ENCODE peak calls at places on chromosomes 4 and X, in ten cellular contexts. One of them, this sample, is unnamed.

GRCh38 chr4:85446462-85446861 is 28.5 kb upstream of the ARHGAP24 start:
- DNase-seq in lung: no peak
- DNase-seq in immature natural killer cell: no peak
- DNase-seq in activated naive CD4-positive, alpha-beta T cell: no peak
- DNase-seq in NCI-H1092: no peak
- DNase-seq in left ventricle myocardium inferior: no peak
- DNase-seq in EL: no peak
- DNase-seq in aorta: no peak
- DNase-seq in iris pigment epithelial cell: no peak
- DNase-seq in WTC11: no peak
- DNase-seq in this sample: no peak

GRCh38 chr4:38371391-38371851 is 292.6 kb upstream of the KLF3 start:
- DNase-seq in iris pigment epithelial cell: peak
- DNase-seq in aorta: peak
- DNase-seq in immature natural killer cell: no peak
- DNase-seq in EL: peak
- DNase-seq in NCI-H1092: no peak
- DNase-seq in activated naive CD4-positive, alpha-beta T cell: no peak
- DNase-seq in WTC11: no peak
- DNase-seq in left ventricle myocardium inferior: no peak
- DNase-seq in lung: no peak
- DNase-seq in this sample: no peak

GRCh38 chr4:39085891-39086290 is 23.9 kb downstream of the KLHL5 start:
- DNase-seq in activated naive CD4-positive, alpha-beta T cell: no peak
- DNase-seq in immature natural killer cell: no peak
- DNase-seq in WTC11: no peak
- DNase-seq in EL: peak
- DNase-seq in left ventricle myocardium inferior: no peak
- DNase-seq in NCI-H1092: no peak
- DNase-seq in lung: no peak
- DNase-seq in iris pigment epithelial cell: peak
- DNase-seq in aorta: no peak
- DNase-seq in this sample: no peak

GRCh38 chrX:109902665-109903064 is 100.2 kb upstream of the TMEM164 start:
- DNase-seq in aorta: no peak
- DNase-seq in NCI-H1092: no peak
- DNase-seq in activated naive CD4-positive, alpha-beta T cell: no peak
- DNase-seq in left ventricle myocardium inferior: no peak
- DNase-seq in lung: no peak
- DNase-seq in iris pigment epithelial cell: peak
- DNase-seq in WTC11: no peak
- DNase-seq in immature natural killer cell: no peak
- DNase-seq in EL: peak
- DNase-seq in this sample: no peak

GRCh38 chr4:149296503-149296902 is 519.1 kb downstream of the IQCM start:
- DNase-seq in iris pigment epithelial cell: peak
- DNase-seq in EL: no peak
- DNase-seq in activated naive CD4-positive, alpha-beta T cell: no peak
- DNase-seq in lung: no peak
- DNase-seq in aorta: no peak
- DNase-seq in WTC11: no peak
- DNase-seq in left ventricle myocardium inferior: no peak
- DNase-seq in immature natural killer cell: no peak
- DNase-seq in NCI-H1092: no peak
- DNase-seq in this sample: no peak

GRCh38 chr4:39453738-39454137 is 5.0 kb downstream of the RPL9 start:
- DNase-seq in immature natural killer cell: no peak
- DNase-seq in lung: no peak
- DNase-seq in left ventricle myocardium inferior: no peak
- DNase-seq in EL: no peak
- DNase-seq in aorta: no peak
- DNase-seq in activated naive CD4-positive, alpha-beta T cell: no peak
- DNase-seq in iris pigment epithelial cell: no peak
- DNase-seq in WTC11: no peak
- DNase-seq in NCI-H1092: no peak
- DNase-seq in this sample: no peak

GRCh38 chrX:41332005-41332404 is 2.0 kb upstream of the DDX3X start:
- DNase-seq in activated naive CD4-positive, alpha-beta T cell: no peak
- DNase-seq in lung: no peak
- DNase-seq in immature natural killer cell: peak
- DNase-seq in aorta: no peak
- DNase-seq in NCI-H1092: no peak
- DNase-seq in WTC11: no peak
- DNase-seq in left ventricle myocardium inferior: no peak
- DNase-seq in EL: no peak
- DNase-seq in iris pigment epithelial cell: no peak
- DNase-seq in this sample: no peak

GRCh38 chrX:115957862-115958490 is 212.6 kb upstream of the AGTR2 start:
- DNase-seq in iris pigment epithelial cell: no peak
- DNase-seq in NCI-H1092: peak
- DNase-seq in aorta: no peak
- DNase-seq in immature natural killer cell: no peak
- DNase-seq in activated naive CD4-positive, alpha-beta T cell: no peak
- DNase-seq in EL: no peak
- DNase-seq in WTC11: peak
- DNase-seq in lung: no peak
- DNase-seq in left ventricle myocardium inferior: no peak
- DNase-seq in this sample: no peak

GRCh38 chr4:159216834-159217233 is 114.0 kb downstream of the RAPGEF2 start:
- DNase-seq in iris pigment epithelial cell: no peak
- DNase-seq in NCI-H1092: no peak
- DNase-seq in WTC11: no peak
- DNase-seq in aorta: no peak
- DNase-seq in lung: no peak
- DNase-seq in EL: no peak
- DNase-seq in activated naive CD4-positive, alpha-beta T cell: no peak
- DNase-seq in immature natural killer cell: no peak
- DNase-seq in left ventricle myocardium inferior: no peak
- DNase-seq in this sample: no peak

GRCh38 chr4:53019485-53020382 is 157.6 kb downstream of the RASL11B start:
- DNase-seq in NCI-H1092: no peak
- DNase-seq in iris pigment epithelial cell: peak
- DNase-seq in lung: no peak
- DNase-seq in aorta: no peak
- DNase-seq in WTC11: no peak
- DNase-seq in immature natural killer cell: no peak
- DNase-seq in activated naive CD4-positive, alpha-beta T cell: no peak
- DNase-seq in EL: peak
- DNase-seq in left ventricle myocardium inferior: no peak
- DNase-seq in this sample: no peak

GRCh38 chr4:109599046-109599652 is 39.1 kb downstream of the MCUB start:
- DNase-seq in NCI-H1092: no peak
- DNase-seq in lung: no peak
- DNase-seq in left ventricle myocardium inferior: no peak
- DNase-seq in aorta: no peak
- DNase-seq in iris pigment epithelial cell: no peak
- DNase-seq in activated naive CD4-positive, alpha-beta T cell: no peak
- DNase-seq in immature natural killer cell: no peak
- DNase-seq in EL: no peak
- DNase-seq in WTC11: no peak
- DNase-seq in this sample: no peak

GRCh38 chrX:154411981-154412340 is 622 bp downstream of the TAFAZZIN start:
- DNase-seq in iris pigment epithelial cell: peak
- DNase-seq in lung: peak
- DNase-seq in NCI-H1092: peak
- DNase-seq in EL: peak
- DNase-seq in aorta: peak
- DNase-seq in immature natural killer cell: peak
- DNase-seq in activated naive CD4-positive, alpha-beta T cell: no peak
- DNase-seq in WTC11: peak
- DNase-seq in left ventricle myocardium inferior: peak
- DNase-seq in this sample: no peak

This sample was measured in Right ventricle myocardium inferior.